ENCODE peak calls at places on chromosome 1, in seven cellular contexts. R is A673, W is brain microvascular endothelial cell, Q is transverse colon, H is heart right ventricle, U is AG10803, Z is psoas muscle. K is an unnamed sample.

GRCh38 chr1:17250601-17251000 is 1.7 kb downstream of the PADI3 start:
- DNase-seq in Q (peak), U (no peak), W (no peak), Z (no peak), H (no peak), R (no peak), K (no peak)

GRCh38 chr1:56441586-56441985 is 137.8 kb downstream of the PLPP3 start:
- DNase-seq in Q (no peak), W (no peak), Z (no peak), R (no peak), U (no peak), H (no peak), K (no peak)

GRCh38 chr1:40646385-40646784 is 19.1 kb downstream of the RIMS3 start:
- DNase-seq in Z (no peak), U (peak), H (no peak), Q (no peak), W (peak), R (no peak), K (peak)

GRCh38 chr1:209368864-209369598 is 214.5 kb upstream of the CAMK1G start:
- DNase-seq in R (peak), Q (no peak), H (no peak), W (peak), Z (peak), U (peak), K (peak)

GRCh38 chr1:184836934-184837698 is 82.5 kb upstream of the EDEM3 start:
- DNase-seq in H (no peak), R (no peak), Z (no peak), Q (no peak), U (no peak), W (no peak), K (no peak)

GRCh38 chr1:240714893-240715292 is 102.9 kb upstream of the GREM2 start:
- DNase-seq in U (no peak), H (no peak), Q (no peak), Z (no peak), W (no peak), R (no peak), K (no peak)

GRCh38 chr1:98677288-98677687 is 15.8 kb downstream of the SNX7 start:
- DNase-seq in H (no peak), W (peak), U (peak), R (no peak), Z (no peak), Q (no peak), K (peak)

GRCh38 chr1:27473755-27474154 is 16.2 kb downstream of the WASF2 start:
- DNase-seq in W (no peak), H (no peak), U (no peak), Z (no peak), Q (no peak), R (no peak), K (no peak)

GRCh38 chr1:233367057-233367759 is 39.7 kb downstream of the MAP3K21 start:
- DNase-seq in Q (no peak), H (no peak), W (no peak), Z (no peak), R (no peak), U (peak), K (peak)

GRCh38 chr1:156748670-156749428 is 2.6 kb downstream of the HDGF start:
- DNase-seq in H (peak), W (no peak), Q (peak), Z (peak), U (peak), R (peak), K (peak)

GRCh38 chr1:29258189-29258973 is 22.1 kb downstream of the PTPRU start:
- DNase-seq in Z (no peak), U (no peak), W (no peak), Q (no peak), H (no peak), R (no peak), K (no peak)

GRCh38 chr1:51294566-51295184 is 35.7 kb downstream of the TTC39A start:
- DNase-seq in Q (no peak), H (no peak), U (no peak), R (no peak), Z (no peak), W (no peak), K (peak)

GRCh38 chr1:31633117-31633516 is 11.6 kb downstream of the PEF1 start:
- DNase-seq in R (peak), Q (peak), U (no peak), Z (peak), H (no peak), W (peak), K (no peak)

GRCh38 chr1:169468982-169469381 is 16.8 kb downstream of the SLC19A2 start:
- DNase-seq in R (no peak), Z (no peak), H (no peak), Q (no peak), W (no peak), U (no peak), K (peak)

GRCh38 chr1:187491082-187491720 is 662.5 kb downstream of the PLA2G4A start:
- DNase-seq in Z (no peak), H (no peak), R (no peak), U (peak), Q (no peak), W (no peak), K (peak)

GRCh38 chr1:198683449-198683848 is 44.6 kb downstream of the PTPRC start:
- DNase-seq in H (no peak), Z (no peak), W (no peak), Q (no peak), U (no peak), R (no peak), K (no peak)

GRCh38 chr1:198679535-198680173 is 40.8 kb downstream of the PTPRC start:
- DNase-seq in Q (peak), Z (no peak), W (no peak), U (no peak), H (no peak), R (no peak), K (no peak)

GRCh38 chr1:198680174-198680871 is 41.5 kb downstream of the PTPRC start:
- DNase-seq in H (no peak), R (no peak), U (no peak), Z (no peak), W (no peak), Q (no peak), K (no peak)

GRCh38 chr1:198681831-198682756 is 43.3 kb downstream of the PTPRC start:
- DNase-seq in U (peak), W (peak), Z (peak), R (peak), H (no peak), Q (peak), K (peak)

GRCh38 chr1:198681247-198681646 is 42.4 kb downstream of the PTPRC start:
- DNase-seq in W (peak), Z (no peak), H (no peak), U (no peak), Q (no peak), R (peak), K (no peak)
- H3K4me3 ChIP-seq in W (no peak), Z (no peak), H (no peak), U (no peak), Q (no peak), R (no peak), K (no peak)

GRCh38 chr1:6485140-6485936 is 6.1 kb downstream of the PLEKHG5 start:
- DNase-seq in Q (no peak), H (no peak), Z (no peak), W (no peak), U (no peak), R (no peak), K (no peak)

GRCh38 chr1:6484826-6485139 is 6.7 kb downstream of the PLEKHG5 start:
- DNase-seq in W (no peak), U (no peak), Q (no peak), H (no peak), R (no peak), Z (no peak), K (no peak)

GRCh38 chr1:6487804-6488484 is 3.5 kb downstream of the PLEKHG5 start:
- DNase-seq in H (no peak), R (no peak), Q (no peak), Z (no peak), W (no peak), U (no peak), K (no peak)

GRCh38 chr1:6486433-6487011 is 4.9 kb downstream of the PLEKHG5 start:
- DNase-seq in W (peak), R (peak), H (peak), Z (peak), U (peak), Q (peak), K (peak)

GRCh38 chr1:6485937-6486250 is 5.6 kb downstream of the PLEKHG5 start:
- DNase-seq in Q (no peak), Z (no peak), W (no peak), U (no peak), H (no peak), R (no peak), K (no peak)
- H3K4me3 ChIP-seq in Q (no peak), Z (peak), W (peak), U (peak), H (peak), R (peak), K (peak)

GRCh38 chr1:64527191-64527590 is 57.3 kb downstream of the CACHD1 start:
- DNase-seq in Q (no peak), R (no peak), H (no peak), U (no peak), Z (no peak), W (no peak), K (no peak)

GRCh38 chr1:64523938-64524337 is 54.0 kb downstream of the CACHD1 start:
- DNase-seq in W (no peak), Q (no peak), Z (no peak), H (no peak), R (no peak), U (no peak), K (no peak)

GRCh38 chr1:64524614-64525013 is 54.7 kb downstream of the CACHD1 start:
- DNase-seq in W (no peak), R (no peak), U (no peak), Z (no peak), H (no peak), Q (no peak), K (no peak)

GRCh38 chr1:64525116-64525686 is 55.3 kb downstream of the CACHD1 start:
- DNase-seq in R (no peak), Q (no peak), U (no peak), H (no peak), Z (no peak), W (no peak), K (no peak)

DNA sequence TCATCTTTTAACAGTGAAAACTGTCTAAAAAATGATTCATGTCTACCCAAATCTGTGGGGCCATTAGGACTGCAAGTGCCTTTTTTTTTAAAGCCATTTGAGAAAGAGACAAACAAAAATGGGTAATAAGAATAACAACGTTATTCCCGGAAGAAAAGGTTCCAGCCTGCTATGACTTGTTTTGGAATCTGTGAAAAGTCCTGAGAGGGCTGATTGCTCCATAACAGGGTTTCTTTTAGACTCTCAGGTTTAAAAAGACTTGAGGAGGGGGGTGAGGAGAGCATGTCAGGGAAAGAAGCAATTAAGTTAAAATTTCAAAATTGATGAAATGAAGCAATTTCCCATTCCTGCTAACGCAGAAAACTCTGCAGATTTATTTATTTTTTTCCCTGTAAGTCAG is 56.4 kb downstream of the CACHD1 start:
- DNase-seq in W (no peak), U (no peak), Q (no peak), H (no peak), Z (no peak), R (no peak), K (no peak)
- H3K4me3 ChIP-seq in W (no peak), U (no peak), Q (no peak), H (no peak), Z (no peak), R (no peak), K (no peak)

GRCh38 chr1:20125091-20125490 is 5.8 kb upstream of the PLA2G2D start:
- DNase-seq in H (no peak), U (no peak), Q (no peak), W (no peak), R (no peak), Z (no peak), K (no peak)

GRCh38 chr1:20126041-20126805 is 6.9 kb upstream of the PLA2G2D start:
- DNase-seq in H (no peak), W (no peak), Z (no peak), U (no peak), R (no peak), Q (no peak), K (no peak)

GRCh38 chr1:20124451-20125057 is 5.2 kb upstream of the PLA2G2D start:
- DNase-seq in Q (peak), R (peak), H (no peak), Z (no peak), W (peak), U (peak), K (peak)

GRCh38 chr1:20126806-20127440 is 7.6 kb upstream of the PLA2G2D start:
- DNase-seq in Z (no peak), Q (no peak), W (no peak), R (no peak), U (no peak), H (no peak), K (no peak)

GRCh38 chr1:20123696-20124450 is 4.5 kb upstream of the PLA2G2D start:
- DNase-seq in U (no peak), H (no peak), W (no peak), Q (no peak), R (no peak), Z (no peak), K (no peak)
- H3K4me3 ChIP-seq in U (no peak), H (no peak), W (no peak), Q (no peak), R (no peak), Z (no peak), K (no peak)

GRCh38 chr1:223729906-223730305 is 17.6 kb downstream of the CAPN2 start:
- DNase-seq in Q (no peak), H (no peak), W (no peak), R (no peak), Z (no peak), U (no peak), K (no peak)

GRCh38 chr1:223726380-223727001 is 14.2 kb downstream of the CAPN2 start:
- DNase-seq in R (peak), Q (peak), W (peak), H (peak), U (peak), Z (peak), K (peak)

GRCh38 chr1:223730471-223730870 is 18.1 kb downstream of the CAPN2 start:
- DNase-seq in Q (no peak), U (peak), Z (no peak), W (no peak), H (no peak), R (no peak), K (peak)

GRCh38 chr1:223725578-223725977 is 13.2 kb downstream of the CAPN2 start:
- DNase-seq in W (no peak), U (no peak), Q (no peak), H (no peak), R (no peak), Z (no peak), K (no peak)

DNA sequence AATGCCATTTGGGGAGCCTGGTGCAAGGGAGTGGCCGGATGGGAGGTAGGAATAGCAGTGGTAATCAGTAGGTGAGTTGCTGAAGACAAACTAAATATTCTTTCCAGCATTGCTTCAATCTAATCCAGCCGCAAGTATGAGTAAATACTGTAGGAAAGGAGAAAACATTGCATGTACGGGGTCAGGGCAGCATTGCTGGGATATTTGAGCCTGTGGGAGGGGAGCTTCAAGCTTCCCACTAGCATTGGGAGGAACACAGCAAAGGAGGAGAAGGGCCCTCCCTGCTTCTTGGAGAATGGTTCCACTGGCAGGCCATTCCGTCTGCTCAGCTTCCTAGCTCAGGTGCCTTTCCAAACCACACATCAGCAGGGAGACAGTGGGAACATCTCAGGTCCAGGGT is 15.2 kb downstream of the CAPN2 start:
- DNase-seq in H (no peak), R (no peak), Z (no peak), Q (no peak), W (no peak), U (peak), K (no peak)
- H3K4me3 ChIP-seq in H (no peak), R (no peak), Z (no peak), Q (no peak), W (no peak), U (no peak), K (no peak)

GRCh38 chr1:236501093-236501492 is 22.7 kb upstream of the LGALS8 start:
- DNase-seq in U (no peak), Q (no peak), Z (no peak), R (no peak), W (no peak), H (no peak), K (no peak)
- H3K4me3 ChIP-seq in U (no peak), Q (no peak), Z (no peak), R (no peak), W (no peak), H (no peak), K (no peak)

GRCh38 chr1:101833312-101833711 is 163.4 kb downstream of the OLFM3 start:
- DNase-seq in Z (no peak), Q (no peak), W (no peak), U (no peak), R (no peak), H (no peak), K (no peak)
- H3K4me3 ChIP-seq in Z (no peak), Q (no peak), W (no peak), U (no peak), R (no peak), H (no peak), K (no peak)

DNA sequence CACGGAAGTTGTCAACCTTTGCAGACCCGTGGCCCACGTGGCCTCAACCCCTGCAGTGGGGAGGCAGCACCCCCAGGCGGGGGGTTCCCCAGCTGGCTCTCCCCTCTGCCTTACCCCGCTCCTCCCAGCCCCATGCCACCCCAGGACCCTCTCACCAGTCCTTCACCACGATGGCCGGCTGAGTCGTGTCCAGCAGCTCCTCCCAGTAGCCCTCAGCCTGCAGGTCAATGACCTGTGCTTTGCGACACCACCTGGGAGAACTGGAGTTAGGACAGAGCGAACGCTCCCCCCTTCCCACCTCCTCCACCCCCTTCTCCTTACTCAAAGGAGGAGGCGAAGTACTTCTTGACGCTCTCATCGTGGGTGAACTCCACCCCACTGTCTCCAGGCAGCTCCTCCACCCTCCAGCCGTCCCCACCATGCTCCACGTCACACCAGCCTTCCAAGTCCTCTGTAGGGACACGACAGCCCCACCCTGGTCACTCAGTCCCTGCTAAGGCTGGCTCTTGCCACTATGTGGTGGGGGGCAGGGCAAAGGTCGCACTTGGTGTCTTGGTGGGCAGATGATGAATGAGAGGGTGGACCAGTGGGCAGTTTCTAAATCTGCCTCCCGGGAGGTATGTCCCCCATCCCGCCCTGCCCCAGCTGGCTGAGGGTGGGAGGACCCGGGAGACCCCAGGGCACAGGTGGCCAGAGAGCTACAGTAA is 4.5 kb downstream of the FBXO2 start:
- DNase-seq in U (no peak), Q (no peak), R (no peak), Z (no peak), W (no peak), H (no peak), K (no peak)
- H3K4me3 ChIP-seq in U (no peak), Q (no peak), R (peak), Z (no peak), W (no peak), H (no peak), K (no peak)

GRCh38 chr1:58000821-58001220 is 545.7 kb downstream of the OMA1 start:
- DNase-seq in Z (no peak), U (no peak), H (no peak), W (no peak), Q (no peak), R (no peak), K (no peak)
- H3K4me3 ChIP-seq in Z (no peak), U (no peak), H (no peak), W (no peak), Q (no peak), R (no peak), K (no peak)

DNA sequence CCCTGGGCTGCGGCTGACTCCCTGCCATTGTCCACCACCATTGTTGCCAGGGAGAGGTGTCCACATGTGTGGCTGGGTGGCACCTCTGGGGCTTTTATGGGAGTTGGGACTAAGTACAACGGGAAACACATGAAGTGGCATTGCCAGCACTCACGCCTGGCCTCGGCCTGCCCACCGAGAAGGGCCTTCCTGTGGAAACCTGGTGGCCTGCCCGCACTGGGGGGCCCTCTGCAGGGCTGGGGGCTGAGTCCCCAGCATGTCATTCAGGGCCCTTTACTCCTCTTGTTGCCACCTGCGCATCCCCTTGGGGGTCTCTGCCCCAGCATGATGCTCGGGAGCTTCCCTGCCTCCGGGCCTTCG is 35.5 kb upstream of the RUNX3 start:
- DNase-seq in H (no peak), R (no peak), W (no peak), Z (no peak), U (no peak), Q (no peak), K (no peak)
- H3K4me3 ChIP-seq in H (no peak), R (no peak), W (no peak), Z (no peak), U (no peak), Q (no peak), K (no peak)